ENCODE peak calls at places on chromosome 18, in five cellular contexts. One of them, this sample, is unnamed. For H3K9me3, the result is how much of the 10 kb centered on the place peaks cover.

GRCh38 chr18:25056456-25056855 is 295.5 kb downstream of the ZNF521 start:
- DNase-seq in heart left ventricle: no peak
- DNase-seq in esophagus muscularis mucosa: no peak
- DNase-seq in body of pancreas: no peak
- DNase-seq in K562: no peak
- DNase-seq in this sample: no peak

GRCh38 chr18:75818336-75818735 is 390.8 kb upstream of the SMIM21 start:
- DNase-seq in heart left ventricle: no peak
- DNase-seq in K562: no peak
- DNase-seq in body of pancreas: no peak
- DNase-seq in esophagus muscularis mucosa: no peak
- DNase-seq in this sample: no peak

GRCh38 chr18:10194592-10194991 is 259.8 kb upstream of the APCDD1 start:
- DNase-seq in heart left ventricle: no peak
- DNase-seq in body of pancreas: no peak
- DNase-seq in esophagus muscularis mucosa: no peak
- DNase-seq in K562: no peak
- DNase-seq in this sample: no peak

GRCh38 chr18:54607213-54607934 is 16.3 kb downstream of the DYNAP start:
- DNase-seq in esophagus muscularis mucosa: no peak
- DNase-seq in heart left ventricle: no peak
- DNase-seq in body of pancreas: peak
- DNase-seq in K562: no peak
- DNase-seq in this sample: peak

GRCh38 chr18:79792096-79792987 is 5.4 kb upstream of the KCNG2 start:
- DNase-seq in esophagus muscularis mucosa: no peak
- DNase-seq in body of pancreas: no peak
- DNase-seq in K562: no peak
- DNase-seq in heart left ventricle: peak
- DNase-seq in this sample: no peak

GRCh38 chr18:24273596-24273995 is 124.0 kb downstream of the OSBPL1A start:
- DNase-seq in body of pancreas: no peak
- DNase-seq in K562: no peak
- DNase-seq in esophagus muscularis mucosa: no peak
- DNase-seq in heart left ventricle: no peak
- DNase-seq in this sample: no peak

GRCh38 chr18:22214731-22215528 is 45.5 kb downstream of the GATA6 start:
- DNase-seq in body of pancreas: no peak
- DNase-seq in heart left ventricle: no peak
- DNase-seq in K562: no peak
- DNase-seq in esophagus muscularis mucosa: no peak
- DNase-seq in this sample: no peak

GRCh38 chr18:28357785-28358401 is 181.0 kb upstream of the CDH2 start:
- DNase-seq in K562: no peak
- DNase-seq in esophagus muscularis mucosa: no peak
- DNase-seq in heart left ventricle: no peak
- DNase-seq in body of pancreas: no peak
- DNase-seq in this sample: peak

GRCh38 chr18:71784777-71785176 is 759.4 kb downstream of the CBLN2 start:
- DNase-seq in esophagus muscularis mucosa: no peak
- DNase-seq in heart left ventricle: no peak
- DNase-seq in body of pancreas: no peak
- DNase-seq in K562: peak
- DNase-seq in this sample: no peak

GRCh38 chr18:76475450-76476203 is 19.4 kb downstream of the ZNF516 start:
- DNase-seq in body of pancreas: no peak
- DNase-seq in K562: no peak
- DNase-seq in esophagus muscularis mucosa: no peak
- DNase-seq in heart left ventricle: no peak
- DNase-seq in this sample: no peak

GRCh38 chr18:79866889-79867574 is 69.3 kb downstream of the KCNG2 start:
- DNase-seq in heart left ventricle: no peak
- DNase-seq in K562: no peak
- DNase-seq in esophagus muscularis mucosa: no peak
- DNase-seq in body of pancreas: no peak
- DNase-seq in this sample: no peak

GRCh38 chr18:31064130-31064529 is 21.6 kb upstream of the DSC3 start:
- DNase-seq in K562: no peak
- DNase-seq in esophagus muscularis mucosa: no peak
- DNase-seq in body of pancreas: no peak
- DNase-seq in heart left ventricle: no peak
- DNase-seq in this sample: no peak

GRCh38 chr18:60053747-60054304 is 154.0 kb downstream of the PMAIP1 start:
- DNase-seq in heart left ventricle: no peak
- DNase-seq in esophagus muscularis mucosa: no peak
- DNase-seq in body of pancreas: no peak
- DNase-seq in K562: peak
- DNase-seq in this sample: peak

GRCh38 chr18:26309283-26309682 is 83.0 kb downstream of the TAF4B start:
- DNase-seq in esophagus muscularis mucosa: no peak
- DNase-seq in K562: no peak
- DNase-seq in body of pancreas: no peak
- DNase-seq in heart left ventricle: no peak
- DNase-seq in this sample: no peak

GRCh38 chr18:67514901-67515540 is 1.5 kb downstream of the DSEL start:
- DNase-seq in body of pancreas: no peak
- DNase-seq in heart left ventricle: no peak
- DNase-seq in esophagus muscularis mucosa: no peak
- DNase-seq in K562: no peak
- DNase-seq in this sample: no peak

GRCh38 chr18:26134110-26134509 is 441 bp downstream of the PSMA8 start:
- DNase-seq in heart left ventricle: no peak
- DNase-seq in body of pancreas: no peak
- DNase-seq in esophagus muscularis mucosa: no peak
- DNase-seq in K562: no peak
- DNase-seq in this sample: no peak

GRCh38 chr18:22412502-22412901 is 5.2 kb downstream of the CTAGE1 start:
- DNase-seq in esophagus muscularis mucosa: no peak
- DNase-seq in K562: no peak
- DNase-seq in body of pancreas: no peak
- DNase-seq in heart left ventricle: no peak
- DNase-seq in this sample: no peak

GRCh38 chr18:58781627-58782194 is 83.0 kb upstream of the ZNF532 start:
- DNase-seq in body of pancreas: peak
- DNase-seq in esophagus muscularis mucosa: peak
- DNase-seq in K562: peak
- DNase-seq in heart left ventricle: peak
- DNase-seq in this sample: peak

GRCh38 chr18:67730884-67731283 is 214.4 kb upstream of the DSEL start:
- DNase-seq in K562: no peak
- DNase-seq in body of pancreas: no peak
- DNase-seq in heart left ventricle: no peak
- DNase-seq in esophagus muscularis mucosa: no peak
- DNase-seq in this sample: no peak

GRCh38 chr18:63157293-63158011 is 162.1 kb downstream of the BCL2 start:
- DNase-seq in body of pancreas: no peak
- DNase-seq in esophagus muscularis mucosa: no peak
- DNase-seq in K562: no peak
- DNase-seq in heart left ventricle: no peak
- DNase-seq in this sample: no peak

GRCh38 chr18:24818451-24818850 is 358.0 kb downstream of the HRH4 start:
- DNase-seq in body of pancreas: no peak
- DNase-seq in heart left ventricle: no peak
- DNase-seq in K562: no peak
- DNase-seq in esophagus muscularis mucosa: no peak
- DNase-seq in this sample: no peak

GRCh38 chr18:46310258-46310657 is 206.1 kb downstream of the HAUS1 start:
- DNase-seq in heart left ventricle: no peak
- DNase-seq in esophagus muscularis mucosa: no peak
- DNase-seq in K562: no peak
- DNase-seq in body of pancreas: no peak
- DNase-seq in this sample: no peak

GRCh38 chr18:76592981-76593381 is 97.9 kb upstream of the ZNF516 start:
- DNase-seq in body of pancreas: no peak
- DNase-seq in K562: no peak
- DNase-seq in heart left ventricle: no peak
- DNase-seq in esophagus muscularis mucosa: no peak
- DNase-seq in this sample: no peak

GRCh38 chr18:784470-785172 is 27.4 kb downstream of the YES1 start:
- DNase-seq in esophagus muscularis mucosa: no peak
- DNase-seq in heart left ventricle: no peak
- DNase-seq in body of pancreas: no peak
- DNase-seq in K562: no peak
- DNase-seq in this sample: no peak

GRCh38 chr18:32891797-32892196 is 119.0 kb upstream of the KLHL14 start:
- DNase-seq in body of pancreas: no peak
- DNase-seq in K562: no peak
- DNase-seq in esophagus muscularis mucosa: peak
- DNase-seq in heart left ventricle: no peak
- DNase-seq in this sample: no peak

GRCh38 chr18:51438797-51439350 is 241.4 kb upstream of the MEX3C start:
- DNase-seq in heart left ventricle: no peak
- DNase-seq in esophagus muscularis mucosa: no peak
- DNase-seq in body of pancreas: no peak
- DNase-seq in K562: no peak
- DNase-seq in this sample: no peak

GRCh38 chr18:11148655-11149440 is 521 bp downstream of the PIEZO2 start:
- DNase-seq in esophagus muscularis mucosa: peak
- DNase-seq in heart left ventricle: no peak
- DNase-seq in body of pancreas: no peak
- DNase-seq in K562: no peak
- DNase-seq in this sample: no peak

GRCh38 chr18:39274535-39274934 is 1708.9 kb upstream of the CELF4 start:
- DNase-seq in heart left ventricle: no peak
- DNase-seq in esophagus muscularis mucosa: no peak
- DNase-seq in body of pancreas: no peak
- DNase-seq in K562: no peak
- DNase-seq in this sample: no peak

GRCh38 chr18:74632856-74633255 is 35.2 kb downstream of the ZNF407 start:
- DNase-seq in body of pancreas: no peak
- DNase-seq in K562: no peak
- DNase-seq in esophagus muscularis mucosa: no peak
- DNase-seq in heart left ventricle: no peak
- DNase-seq in this sample: no peak

GRCh38 chr18:74633652-74634352 is 36.1 kb downstream of the ZNF407 start:
- DNase-seq in esophagus muscularis mucosa: no peak
- DNase-seq in body of pancreas: no peak
- DNase-seq in K562: no peak
- DNase-seq in heart left ventricle: no peak
- DNase-seq in this sample: no peak

GRCh38 chr18:74630804-74631203 is 33.1 kb downstream of the ZNF407 start:
- DNase-seq in heart left ventricle: no peak
- DNase-seq in esophagus muscularis mucosa: no peak
- DNase-seq in body of pancreas: no peak
- DNase-seq in K562: no peak
- DNase-seq in this sample: no peak

GRCh38 chr18:74631242-74632087 is 33.8 kb downstream of the ZNF407 start:
- DNase-seq in K562: no peak
- DNase-seq in body of pancreas: no peak
- DNase-seq in heart left ventricle: no peak
- DNase-seq in esophagus muscularis mucosa: no peak
- DNase-seq in this sample: no peak

DNA sequence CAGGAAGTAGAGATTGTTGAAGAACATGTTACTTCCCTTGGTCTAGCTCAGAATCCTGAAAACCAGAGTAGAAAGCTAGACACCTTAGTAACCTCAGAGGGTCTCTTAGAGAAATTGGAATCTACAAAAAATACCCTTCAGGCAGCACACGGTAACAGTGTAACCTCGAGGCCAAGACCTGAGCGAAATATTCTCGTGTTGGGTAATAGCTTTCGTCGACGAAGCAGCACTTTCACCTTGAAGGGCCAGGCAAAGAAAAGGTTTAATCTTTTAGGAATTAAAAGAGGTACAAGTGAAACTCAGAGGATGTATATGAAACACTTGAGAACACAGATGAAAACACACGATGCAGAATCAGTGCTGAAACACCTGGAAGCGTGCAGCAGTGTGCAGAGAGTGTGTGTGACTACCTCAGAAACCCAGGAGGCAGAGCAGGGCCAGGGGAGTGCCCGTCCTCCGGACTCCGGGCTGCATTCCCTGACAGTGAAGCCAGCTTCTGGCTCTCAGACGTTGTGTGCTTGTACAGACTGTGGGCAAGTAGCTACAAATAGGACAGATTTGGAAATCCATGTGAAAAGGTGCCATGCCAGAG is 34.5 kb downstream of the ZNF407 start:
- DNase-seq in esophagus muscularis mucosa: no peak
- DNase-seq in heart left ventricle: no peak
- DNase-seq in K562: no peak
- DNase-seq in body of pancreas: no peak
- DNase-seq in this sample: no peak
- TF ChIP-seq CTCF in esophagus muscularis mucosa: no peak
- TF ChIP-seq CTCF in heart left ventricle: no peak
- TF ChIP-seq CTCF in K562: no peak
- TF ChIP-seq CTCF in body of pancreas: no peak
- TF ChIP-seq CTCF in this sample: no peak

DNA sequence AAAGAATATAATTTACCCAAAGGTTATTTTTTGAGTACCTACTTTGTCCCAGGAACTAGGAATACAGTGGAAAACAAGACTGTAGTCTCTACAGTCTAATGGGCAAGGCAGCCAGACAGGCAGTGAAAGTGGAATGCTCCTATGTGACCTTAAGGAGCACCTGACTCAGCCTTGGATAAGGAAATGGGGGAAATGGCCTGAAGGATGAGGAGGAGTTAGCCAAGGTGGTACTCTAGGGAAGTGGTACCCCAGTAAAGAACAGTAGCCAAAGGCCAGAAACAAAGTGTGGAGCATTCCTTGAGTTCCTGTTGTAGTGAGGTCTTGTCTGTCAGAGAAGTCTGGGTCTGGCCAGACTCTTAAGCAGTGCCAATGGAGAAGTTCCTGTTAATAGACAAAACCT is 6.0 kb downstream of the ZNF397 start:
- DNase-seq in K562: no peak
- DNase-seq in body of pancreas: no peak
- DNase-seq in esophagus muscularis mucosa: no peak
- DNase-seq in heart left ventricle: no peak
- DNase-seq in this sample: no peak
- H3K9me3 ChIP-seq in K562: under half
- H3K9me3 ChIP-seq in body of pancreas: under half
- H3K9me3 ChIP-seq in esophagus muscularis mucosa: under half
- H3K9me3 ChIP-seq in heart left ventricle: under half
- H3K9me3 ChIP-seq in this sample: under half

GRCh38 chr18:56789889-56790180 is 138.7 kb downstream of the WDR7 start:
- DNase-seq in heart left ventricle: no peak
- DNase-seq in body of pancreas: no peak
- DNase-seq in K562: no peak
- DNase-seq in esophagus muscularis mucosa: no peak
- DNase-seq in this sample: no peak
- TF ChIP-seq CTCF in heart left ventricle: no peak
- TF ChIP-seq CTCF in body of pancreas: no peak
- TF ChIP-seq CTCF in K562: no peak
- TF ChIP-seq CTCF in esophagus muscularis mucosa: no peak
- TF ChIP-seq CTCF in this sample: no peak

DNA sequence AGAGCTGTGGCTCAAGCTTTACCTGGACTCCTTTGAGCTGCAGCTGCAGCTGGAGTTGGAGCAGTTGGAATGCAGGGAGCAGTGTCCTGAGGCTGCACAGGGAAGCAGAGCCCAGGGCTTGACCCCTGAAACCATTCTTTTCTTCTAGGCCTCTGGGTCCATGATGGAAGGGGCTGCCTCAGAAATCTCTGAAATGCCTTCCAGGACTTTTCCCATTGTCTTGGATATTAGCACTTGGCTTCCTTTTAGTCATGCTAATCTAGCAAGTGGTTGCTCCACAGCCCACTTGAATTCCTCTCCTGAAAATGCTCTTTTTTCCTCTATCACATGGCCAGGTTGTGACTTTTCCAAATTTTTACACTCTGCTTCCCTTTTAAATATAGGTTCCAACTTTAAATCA is 108.6 kb upstream of the RNF152 start:
- DNase-seq in heart left ventricle: no peak
- DNase-seq in K562: no peak
- DNase-seq in body of pancreas: no peak
- DNase-seq in esophagus muscularis mucosa: no peak
- DNase-seq in this sample: no peak
- H3K9me3 ChIP-seq in heart left ventricle: under half
- H3K9me3 ChIP-seq in K562: under half
- H3K9me3 ChIP-seq in body of pancreas: under half
- H3K9me3 ChIP-seq in esophagus muscularis mucosa: under half
- H3K9me3 ChIP-seq in this sample: under half